ENCODE peak calls at places on chromosomes 11 and 22, in eight cellular contexts. C, L, P, K, F, E, Y and G are unnamed samples.

GRCh38 chr11:64409278-64409677 is 50.3 kb downstream of the RPS6KA4 start:
- DNase-seq in C (no peak), L (no peak), P (no peak), K (no peak), F (no peak), E (no peak), Y (no peak), G (peak; percentile 53)

GRCh38 chr22:49203863-49204598 is 623.6 kb downstream of the BRD1 start:
- DNase-seq in C (no peak), L (no peak), P (no peak), K (no peak), F (no peak), E (no peak), Y (no peak), G (no peak)

GRCh38 chr11:12222099-12222751 is 111.8 kb downstream of the MICAL2 start:
- DNase-seq in C (no peak), L (no peak), P (peak; percentile 70), K (no peak), F (peak; percentile 69), E (no peak), Y (no peak), G (peak; percentile 87)

GRCh38 chr11:28366549-28367341 is 258.6 kb downstream of the METTL15 start:
- DNase-seq in C (peak; percentile 87), L (no peak), P (no peak), K (no peak), F (no peak), E (no peak), Y (no peak), G (no peak)

GRCh38 chr22:32531955-32532818 is 57.6 kb downstream of the FBXO7 start:
- DNase-seq in C (peak; percentile 52), L (peak; percentile 79), P (peak; percentile 92), K (peak; percentile 65), F (peak; percentile 51), E (peak; percentile 43), Y (no peak), G (peak; percentile 90)

GRCh38 chr11:102955624-102956023 is at the start of gene MMP13:
- DNase-seq in C (no peak), L (no peak), P (no peak), K (no peak), F (no peak), E (no peak), Y (no peak), G (no peak)

GRCh38 chr11:35343033-35343598 is 76.2 kb downstream of the SLC1A2 start:
- DNase-seq in C (no peak), L (no peak), P (no peak), K (no peak), F (no peak), E (no peak), Y (peak; percentile 34), G (no peak)

GRCh38 chr11:17457361-17458104 is 19.1 kb downstream of the ABCC8 start:
- DNase-seq in C (no peak), L (no peak), P (no peak), K (no peak), F (no peak), E (no peak), Y (no peak), G (no peak)

GRCh38 chr11:7630002-7630401 is 43.3 kb downstream of the CYB5R2 start:
- DNase-seq in C (no peak), L (no peak), P (peak; percentile 34), K (no peak), F (no peak), E (peak; percentile 77), Y (no peak), G (no peak)

GRCh38 chr11:8233691-8234424 is 29.8 kb downstream of the LMO1 start:
- DNase-seq in C (no peak), L (peak; percentile 78), P (no peak), K (no peak), F (no peak), E (peak; percentile 56), Y (no peak), G (no peak)

GRCh38 chr11:720642-721346 is 14.8 kb downstream of the EPS8L2 start:
- DNase-seq in C (peak; percentile 66), L (peak; percentile 86), P (no peak), K (no peak), F (peak; percentile 76), E (no peak), Y (peak; percentile 17), G (no peak)

GRCh38 chr11:7759010-7759409 is 37.7 kb downstream of the OR5P2 start:
- DNase-seq in C (peak; percentile 1), L (no peak), P (no peak), K (no peak), F (no peak), E (no peak), Y (no peak), G (no peak)

GRCh38 chr11:83454674-83455073 is 168.5 kb upstream of the CCDC90B start:
- DNase-seq in C (no peak), L (no peak), P (no peak), K (no peak), F (no peak), E (no peak), Y (no peak), G (no peak)

GRCh38 chr22:38467904-38468760 is at the start of gene KDELR3:
- DNase-seq in C (peak; percentile 61), L (peak; percentile 80), P (peak; percentile 72), K (peak; percentile 61), F (peak; percentile 80), E (peak; percentile 71), Y (no peak), G (peak; percentile 51)

GRCh38 chr22:42280836-42281235 is 10.4 kb upstream of the TCF20 start:
- DNase-seq in C (no peak), L (no peak), P (peak; percentile 7), K (no peak), F (no peak), E (no peak), Y (no peak), G (no peak)

DNA sequence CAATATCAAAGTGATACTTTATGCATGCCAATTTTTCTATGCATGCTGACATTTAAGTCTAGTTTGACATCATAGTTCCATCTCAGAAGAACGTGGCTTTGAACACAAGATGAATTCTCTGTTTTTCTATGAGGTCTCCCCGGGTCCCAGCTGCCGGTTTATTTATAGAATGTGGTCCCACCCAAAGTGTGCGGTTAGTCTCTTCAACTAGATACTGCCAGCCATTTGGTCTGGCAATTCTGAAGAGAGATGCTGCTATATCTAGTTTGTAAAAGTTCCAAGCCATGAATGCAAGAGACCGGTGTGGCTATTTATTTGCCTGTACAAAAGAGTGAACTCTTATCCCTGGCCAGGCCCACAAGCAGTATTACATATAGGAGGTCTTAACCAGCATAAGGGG is 9.2 kb downstream of the OR5A2 start:
- DNase-seq in C (no peak), L (no peak), P (no peak), K (no peak), F (no peak), E (no peak), Y (no peak), G (peak; percentile 2)
- H3K4me3 ChIP-seq in C (no peak overlapping the region), L (no peak overlapping the region), P (no peak overlapping the region), K (no peak overlapping the region), F (no peak overlapping the region), E (no peak overlapping the region), Y (no peak overlapping the region), G (no peak overlapping the region)

GRCh38 chr22:20115691-20116375 is at the start of gene RANBP1:
- DNase-seq in C (no peak), L (no peak), P (peak; percentile 13), K (no peak), F (no peak), E (no peak), Y (no peak), G (no peak)
- H3K36me3 ChIP-seq in C (peaks cover 15% of the 10 kb centered on the region), L (peaks cover 31% of the 10 kb centered on the region), P (peaks cover 63% of the 10 kb centered on the region), K (peaks cover 8% of the 10 kb centered on the region), F (no peaks in the 10 kb centered on the region), E (peaks cover 26% of the 10 kb centered on the region), Y (peaks cover 55% of the 10 kb centered on the region), G (peaks cover 51% of the 10 kb centered on the region)

DNA sequence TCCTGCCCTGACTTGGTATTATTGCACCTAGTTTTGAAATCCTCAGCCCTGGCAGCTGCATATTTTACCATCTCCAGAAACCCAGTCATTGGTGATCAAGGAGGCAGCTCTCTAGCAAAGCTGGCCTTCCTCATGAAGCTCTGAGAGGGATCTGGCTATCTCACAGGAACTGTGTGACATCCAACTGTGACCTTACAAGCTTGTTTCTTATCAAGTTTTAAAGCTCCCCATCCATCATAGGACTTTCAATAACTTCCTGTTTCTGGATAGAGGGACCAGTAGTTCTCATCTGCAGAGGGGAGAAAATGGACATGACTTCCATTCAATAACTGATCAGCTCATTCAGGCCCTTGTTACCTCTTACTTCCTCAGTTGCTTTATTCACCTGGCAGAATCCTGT is 18.2 kb downstream of the CALCA start:
- DNase-seq in C (no peak), L (no peak), P (no peak), K (no peak), F (no peak), E (no peak), Y (no peak), G (no peak)
- H3K4me1 ChIP-seq in C (no peaks in the 10 kb centered on the region), L (no peaks in the 10 kb centered on the region), P (no peaks in the 10 kb centered on the region), K (no peaks in the 10 kb centered on the region), F (no peaks in the 10 kb centered on the region), E (peaks cover 7% of the 10 kb centered on the region), Y (no peaks in the 10 kb centered on the region), G (no peaks in the 10 kb centered on the region)

GRCh38 chr11:125170406-125171031 is 6.0 kb downstream of the PKNOX2 start:
- DNase-seq in C (peak; percentile 58), L (peak; percentile 38), P (peak; percentile 80), K (peak; percentile 59), F (no peak), E (peak; percentile 55), Y (no peak), G (peak; percentile 78)
- H3K4me3 ChIP-seq in C (no peak overlapping the region), L (no peak overlapping the region), P (peak overlapping the region; percentile 42), K (no peak overlapping the region), F (no peak overlapping the region), E (no peak overlapping the region), Y (no peak overlapping the region), G (peak overlapping the region; percentile 45)